ENCODE peak calls at places on chromosome 21, in five cellular contexts. N is A549, M is neural crest cell, K is psoas muscle, Y is HFF-Myc. H is an unnamed sample.

GRCh38 chr21:38494688-38495087 is 3.6 kb downstream of the ERG start:
- DNase-seq in Y (no peak), M (no peak), N (no peak), K (no peak), H (no peak)

GRCh38 chr21:46142581-46143473 is 12.6 kb downstream of the FTCD start:
- DNase-seq in M (no peak), N (no peak), K (peak), Y (no peak), H (no peak)

GRCh38 chr21:36041910-36042309 is 18.4 kb downstream of the SETD4 start:
- DNase-seq in Y (no peak), N (no peak), M (no peak), K (no peak), H (no peak)

GRCh38 chr21:17195965-17196364 is 316.9 kb upstream of the CXADR start:
- DNase-seq in M (no peak), N (no peak), K (no peak), Y (no peak), H (no peak)

GRCh38 chr21:38773108-38774061 is 32.3 kb upstream of the ETS2 start:
- DNase-seq in Y (peak), M (no peak), N (peak), K (no peak), H (peak)

GRCh38 chr21:17911628-17912027 is 92.5 kb upstream of the C21orf91 start:
- DNase-seq in M (no peak), N (no peak), K (no peak), Y (peak), H (no peak)

GRCh38 chr21:18318156-18318555 is 73.5 kb downstream of the CHODL start:
- DNase-seq in N (no peak), Y (no peak), M (no peak), K (no peak), H (no peak)

GRCh38 chr21:16285646-16286223 is 556.0 kb downstream of the USP25 start:
- DNase-seq in N (no peak), Y (no peak), K (no peak), M (no peak), H (no peak)

GRCh38 chr21:32918467-32919140 is 107.1 kb upstream of the OLIG2 start:
- DNase-seq in N (no peak), M (no peak), Y (no peak), K (no peak), H (no peak)

GRCh38 chr21:15875286-15875685 is 145.5 kb downstream of the USP25 start:
- DNase-seq in Y (no peak), M (no peak), K (no peak), N (no peak), H (no peak)

GRCh38 chr21:37386151-37386550 is 19.6 kb downstream of the DYRK1A start:
- DNase-seq in N (no peak), Y (no peak), K (no peak), M (no peak), H (no peak)

GRCh38 chr21:15164678-15165303 is 100.0 kb upstream of the NRIP1 start:
- DNase-seq in N (no peak), K (no peak), M (no peak), Y (no peak), H (no peak)

GRCh38 chr21:38349111-38349746 is 92.4 kb downstream of the KCNJ15 start:
- DNase-seq in M (no peak), K (no peak), Y (no peak), N (no peak), H (peak)

GRCh38 chr21:38798481-38798882 is 7.2 kb upstream of the ETS2 start:
- DNase-seq in M (no peak), Y (no peak), N (peak), K (no peak), H (peak)

GRCh38 chr21:39687069-39687468 is 57.9 kb upstream of the IGSF5 start:
- DNase-seq in Y (no peak), K (no peak), M (no peak), N (no peak), H (no peak)

GRCh38 chr21:26954591-26955214 is 12.2 kb downstream of the ADAMTS5 start:
- DNase-seq in M (no peak), Y (peak), K (no peak), N (no peak), H (no peak)

GRCh38 chr21:26597981-26598380 is 24.9 kb upstream of the CYYR1 start:
- DNase-seq in K (no peak), M (no peak), N (no peak), Y (no peak), H (no peak)

GRCh38 chr21:42466700-42467612 is 29.1 kb downstream of the RSPH1 start:
- DNase-seq in M (no peak), K (peak), N (no peak), Y (no peak), H (no peak)
- TF ChIP-seq CTCF in M (no peak), K (peak), N (no peak), Y (peak), H (no peak)

GRCh38 chr21:44921928-44922327 is 1.2 kb upstream of the ITGB2 start:
- DNase-seq in M (no peak), Y (no peak), K (no peak), N (no peak), H (no peak)
- TF ChIP-seq CTCF in M (no peak), Y (no peak), K (no peak), N (no peak), H (no peak)

DNA sequence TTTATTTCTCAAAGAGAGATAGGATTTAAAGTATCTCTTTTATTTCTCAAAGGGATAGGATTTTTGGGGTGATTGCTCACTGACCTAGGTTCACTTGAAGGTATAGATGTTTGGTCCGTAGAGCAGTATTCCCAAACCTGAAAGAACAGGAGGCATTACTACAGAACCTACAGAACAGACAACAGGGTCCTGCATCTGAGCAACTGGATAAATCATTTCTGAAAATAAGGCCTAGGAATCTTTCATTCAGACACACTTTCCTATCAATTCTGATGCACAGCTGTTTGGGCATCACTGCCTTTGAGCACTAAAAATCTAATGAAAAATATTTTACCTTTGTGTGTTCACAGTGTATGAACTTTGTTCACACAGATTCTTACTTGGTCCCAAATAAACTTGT is 17.2 kb upstream of the CLIC6 start:
- DNase-seq in K (no peak), Y (no peak), N (no peak), M (no peak), H (no peak)
- TF ChIP-seq CTCF in K (no peak), Y (no peak), N (no peak), M (no peak), H (no peak)

GRCh38 chr21:44778983-44779382 is 22.6 kb downstream of the UBE2G2 start:
- DNase-seq in M (no peak), K (no peak), N (no peak), Y (no peak), H (no peak)
- TF ChIP-seq CTCF in M (no peak), K (no peak), N (no peak), Y (no peak), H (no peak)

DNA sequence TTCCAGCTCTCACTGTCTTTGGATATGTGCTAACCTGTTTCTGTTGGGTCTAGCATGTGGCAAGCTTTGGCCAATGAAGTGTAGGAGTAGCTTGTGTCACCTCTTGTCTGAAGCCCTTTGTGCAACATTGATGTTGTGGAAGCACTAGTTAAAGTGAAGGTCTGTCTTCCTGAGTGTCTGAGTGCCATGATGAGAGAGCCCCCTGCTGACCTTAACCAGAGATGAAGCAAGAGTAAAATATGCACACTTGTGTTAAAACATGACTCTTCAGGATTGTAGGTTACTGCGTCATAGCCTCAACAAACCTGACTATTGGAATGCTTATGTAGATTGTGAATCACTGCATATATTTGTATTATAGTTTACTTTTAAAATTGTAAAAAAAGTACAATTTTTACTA is 103.7 kb downstream of the NCAM2 start:
- DNase-seq in M (peak), Y (no peak), N (no peak), K (no peak), H (no peak)
- TF ChIP-seq CTCF in M (peak), Y (no peak), N (no peak), K (no peak), H (no peak)

GRCh38 chr21:31580866-31581276 is 78.6 kb upstream of the SOD1 start:
- DNase-seq in Y (peak), N (peak), K (peak), M (peak), H (no peak)
- TF ChIP-seq CTCF in Y (peak), N (peak), K (peak), M (peak), H (peak)

DNA sequence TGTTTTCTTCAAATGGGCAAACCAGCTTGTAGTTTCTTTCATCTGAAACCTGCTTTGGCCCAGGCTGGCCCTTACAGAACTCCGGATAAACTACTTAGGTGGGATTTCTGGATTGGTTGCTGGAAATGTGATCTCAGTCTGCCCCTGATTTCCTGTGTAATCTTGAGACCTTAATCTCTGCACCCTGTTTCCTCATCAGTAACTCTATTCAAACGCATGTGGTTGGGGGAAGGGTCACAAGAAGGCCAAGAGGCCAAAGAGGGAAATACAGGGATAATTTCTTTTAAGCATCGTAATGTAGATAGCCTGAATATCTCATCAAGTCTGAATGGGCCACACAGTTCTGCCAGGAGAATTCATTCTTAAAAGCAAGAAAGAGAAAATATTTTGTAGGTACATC is 483.6 kb downstream of the LTN1 start:
- DNase-seq in Y (no peak), N (no peak), M (no peak), K (no peak), H (no peak)
- TF ChIP-seq CTCF in Y (no peak), N (no peak), M (no peak), K (no peak), H (no peak)

GRCh38 chr21:43728467-43729390 is 9.8 kb downstream of the PDXK start:
- DNase-seq in M (peak), N (peak), K (peak), Y (peak), H (peak)

GRCh38 chr21:43723648-43724047 is 4.7 kb downstream of the PDXK start:
- DNase-seq in N (no peak), Y (no peak), K (no peak), M (no peak), H (no peak)

GRCh38 chr21:43731476-43731875 is 12.5 kb downstream of the PDXK start:
- DNase-seq in Y (no peak), N (no peak), K (no peak), M (no peak), H (no peak)

GRCh38 chr21:43726686-43727570 is 8.0 kb downstream of the PDXK start:
- DNase-seq in K (peak), Y (no peak), N (no peak), M (no peak), H (peak)

DNA sequence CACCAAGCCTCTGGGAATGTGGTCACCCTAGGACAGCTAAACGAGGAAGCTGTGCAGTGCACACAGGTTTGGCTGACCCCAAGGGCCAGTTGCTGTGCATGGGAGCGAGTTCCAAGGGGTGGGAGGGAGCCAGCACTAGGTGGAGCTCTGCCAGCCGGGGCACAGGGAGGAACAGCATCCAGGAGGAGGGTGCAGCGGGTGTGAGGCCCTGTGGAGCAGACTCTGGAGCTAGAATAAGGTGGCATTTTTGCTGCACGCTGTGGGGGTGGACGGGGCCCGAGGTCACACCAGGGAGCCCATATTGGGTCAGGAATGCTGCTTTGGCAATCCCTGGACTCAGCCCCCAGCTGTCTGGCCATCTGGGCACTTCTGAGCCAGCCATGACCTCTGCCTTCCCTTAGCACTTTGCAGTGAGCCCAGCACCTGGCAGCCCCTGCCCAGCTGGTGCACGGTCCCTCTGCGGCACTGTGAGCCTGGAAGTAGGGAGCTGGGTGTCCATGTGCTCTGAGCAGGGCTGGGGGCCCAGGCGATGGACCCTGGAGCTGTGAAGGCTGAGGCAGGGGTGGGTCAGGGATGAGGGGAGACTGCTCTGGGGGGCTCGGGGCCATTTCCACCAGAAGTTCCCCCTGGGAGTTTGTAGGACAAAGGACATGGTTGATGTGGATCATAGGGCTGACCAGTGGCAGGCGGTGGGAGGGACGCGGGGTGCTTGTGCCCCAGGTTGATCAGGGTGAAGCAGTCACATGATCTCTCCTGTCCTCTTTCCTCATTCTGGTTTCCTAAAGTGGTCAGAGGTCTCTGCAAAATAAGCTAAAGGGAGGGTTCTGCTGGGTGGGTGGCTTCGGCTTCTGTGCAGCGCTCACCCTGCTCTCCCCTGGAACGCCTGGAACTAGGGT is 8.9 kb downstream of the PDXK start:
- DNase-seq in K (peak), M (no peak), Y (no peak), N (peak), H (peak)
- TF ChIP-seq CTCF in K (no peak), M (no peak), Y (no peak), N (peak), H (no peak)